ENCODE peak calls at places on chromosomes 1 and 21, in four cellular contexts. O is transverse colon, L is left ventricle myocardium inferior, K is lower lobe of right lung. W is an unnamed sample. For H3K4me1, the result is how much of the 10 kb centered on the place peaks cover.

GRCh38 chr21:16840549-16840948 is 672.3 kb upstream of the CXADR start:
- DNase-seq in O (no peak), L (no peak), K (no peak), W (no peak)

GRCh38 chr1:115330480-115331013 is 7.5 kb downstream of the NGF start:
- DNase-seq in O (no peak), L (no peak), K (no peak), W (no peak)

GRCh38 chr21:37737996-37738395 is 178.3 kb downstream of the KCNJ6 start:
- DNase-seq in O (no peak), L (no peak), K (no peak), W (no peak)

GRCh38 chr1:196980859-196981258 is 3.5 kb downstream of the CFHR5 start:
- DNase-seq in O (no peak), L (no peak), K (no peak), W (no peak)

GRCh38 chr1:2452583-2453315 is 23.3 kb upstream of the PLCH2 start:
- DNase-seq in O (no peak), L (no peak), K (no peak), W (no peak)

GRCh38 chr1:21816602-21817302 is 4.7 kb downstream of the LDLRAD2 start:
- DNase-seq in O (no peak), L (no peak), K (no peak), W (no peak)

GRCh38 chr1:33030575-33030974 is 6.1 kb downstream of the AK2 start:
- DNase-seq in O (no peak), L (no peak), K (no peak), W (no peak)

GRCh38 chr1:12121212-12122000 is 45.4 kb upstream of the TNFRSF1B start:
- DNase-seq in O (no peak), L (no peak), K (no peak), W (peak)

GRCh38 chr1:162904579-162904978 is 43.6 kb upstream of the CCDC190 start:
- DNase-seq in O (no peak), L (no peak), K (no peak), W (no peak)

GRCh38 chr21:40841524-40842196 is 5.3 kb downstream of the DSCAM start:
- DNase-seq in O (no peak), L (peak), K (peak), W (no peak)

GRCh38 chr1:17265162-17265561 is 16.3 kb downstream of the PADI3 start:
- DNase-seq in O (no peak), L (no peak), K (no peak), W (no peak)

GRCh38 chr1:188170935-188171334 is 1342.2 kb downstream of the PLA2G4A start:
- DNase-seq in O (no peak), L (no peak), K (no peak), W (no peak)

GRCh38 chr1:199272690-199273089 is 633.9 kb downstream of the PTPRC start:
- DNase-seq in O (no peak), L (no peak), K (peak), W (no peak)

GRCh38 chr1:86926886-86927285 is 12.5 kb downstream of the HS2ST1 start:
- DNase-seq in O (no peak), L (no peak), K (no peak), W (no peak)

GRCh38 chr1:42340093-42340492 is 5.1 kb upstream of the FOXJ3 start:
- DNase-seq in O (peak), L (no peak), K (no peak), W (peak)

GRCh38 chr1:211975152-211975941 is 60.0 kb downstream of the INTS7 start:
- DNase-seq in O (no peak), L (no peak), K (no peak), W (no peak)

GRCh38 chr1:117493906-117494305 is 111.9 kb upstream of the TENT5C start:
- DNase-seq in O (no peak), L (no peak), K (no peak), W (no peak)

GRCh38 chr1:205348559-205349477 is 7.9 kb downstream of the KLHDC8A start:
- DNase-seq in O (no peak), L (no peak), K (no peak), W (no peak)

GRCh38 chr1:59219926-59220325 is 77.0 kb upstream of the FGGY start:
- DNase-seq in O (no peak), L (no peak), K (no peak), W (no peak)

GRCh38 chr1:82788660-82789059 is 987.9 kb downstream of the ADGRL2 start:
- DNase-seq in O (no peak), L (no peak), K (no peak), W (no peak)

GRCh38 chr1:171753182-171753581 is 11.3 kb upstream of the VAMP4 start:
- DNase-seq in O (no peak), L (no peak), K (no peak), W (no peak)

GRCh38 chr1:6168947-6169586 is 11.1 kb downstream of the CHD5 start:
- DNase-seq in O (no peak), L (no peak), K (peak), W (no peak)

GRCh38 chr21:35350965-35351364 is 301.9 kb upstream of the RUNX1 start:
- DNase-seq in O (no peak), L (no peak), K (no peak), W (no peak)

GRCh38 chr1:186976700-186977099 is 148.0 kb downstream of the PLA2G4A start:
- DNase-seq in O (peak), L (no peak), K (no peak), W (no peak)

GRCh38 chr1:160308451-160309182 is 23.7 kb upstream of the PEX19 start:
- DNase-seq in O (no peak), L (no peak), K (no peak), W (no peak)

GRCh38 chr1:21869620-21870121 is 57.6 kb downstream of the LDLRAD2 start:
- DNase-seq in O (peak), L (peak), K (no peak), W (no peak)

GRCh38 chr1:207876129-207876528 is 34.8 kb downstream of the CD34 start:
- DNase-seq in O (no peak), L (no peak), K (no peak), W (no peak)

GRCh38 chr1:227561303-227561702 is 2.1 kb upstream of the ZNF678 start:
- DNase-seq in O (no peak), L (no peak), K (no peak), W (no peak)

GRCh38 chr1:115768549-115768948 is at the start of gene CASQ2:
- DNase-seq in O (no peak), L (peak), K (no peak), W (no peak)

GRCh38 chr1:63537940-63538339 is 14.6 kb downstream of the EFCAB7 start:
- DNase-seq in O (no peak), L (no peak), K (no peak), W (no peak)

GRCh38 chr1:156504062-156504813 is 3.7 kb upstream of the MEF2D start:
- DNase-seq in O (peak), L (no peak), K (no peak), W (no peak)
- H3K4me1 ChIP-seq in O (half or more), L (half or more), K (half or more), W (under half)

DNA sequence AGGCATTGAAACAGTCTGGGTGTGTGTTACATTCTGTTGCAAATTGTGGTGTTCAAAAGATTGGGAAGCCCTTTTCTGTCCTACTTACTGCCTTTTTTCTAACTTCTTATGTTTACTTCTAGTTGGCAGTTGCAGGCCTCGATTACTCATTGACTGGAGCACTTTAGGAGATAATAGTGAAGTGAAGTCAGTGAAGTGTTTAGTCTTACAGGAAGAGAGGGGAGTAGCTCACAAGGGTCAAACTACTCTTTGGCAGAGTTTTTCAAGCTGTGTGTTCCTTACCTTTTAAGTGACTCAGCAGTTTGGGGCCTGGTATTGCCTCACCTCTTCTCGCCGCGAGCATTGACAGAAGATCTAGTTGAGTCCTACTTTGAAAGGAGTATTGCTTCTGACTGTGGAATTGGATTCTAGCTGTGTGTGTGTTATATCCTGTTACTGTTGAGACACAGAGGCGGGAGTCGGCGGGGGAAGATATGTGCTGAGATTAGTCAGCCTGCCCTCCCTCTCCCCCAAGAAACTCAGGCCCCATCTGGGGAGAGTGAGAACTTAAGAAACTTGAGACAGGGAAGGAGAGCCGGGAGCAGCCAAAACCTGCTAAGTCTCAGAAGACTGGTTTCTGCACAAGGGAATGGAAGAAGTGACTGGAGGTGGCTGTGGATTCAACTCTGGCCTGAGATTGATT is 19.3 kb downstream of the AHCYL1 start:
- DNase-seq in O (peak), L (peak), K (peak), W (peak)
- H3K4me3 ChIP-seq in O (no peak), L (peak), K (peak), W (no peak)

GRCh38 chr1:89598450-89599331 is 34.2 kb upstream of the LRRC8C start:
- DNase-seq in O (no peak), L (no peak), K (no peak), W (no peak)
- TF ChIP-seq CTCF in O (peak), L (peak), K (peak), W (peak)

GRCh38 chr1:8945568-8945967 is at the start of gene CA6:
- DNase-seq in O (no peak), L (no peak), K (no peak), W (no peak)
- H3K4me1 ChIP-seq in O (under half), L (under half), K (under half), W (under half)

GRCh38 chr1:215637041-215637573 is 70.0 kb downstream of the KCTD3 start:
- DNase-seq in O (peak), L (no peak), K (no peak), W (no peak)

GRCh38 chr1:215631489-215631888 is 64.4 kb downstream of the KCTD3 start:
- DNase-seq in O (no peak), L (no peak), K (no peak), W (no peak)

GRCh38 chr1:215635827-215636226 is 68.7 kb downstream of the KCTD3 start:
- DNase-seq in O (peak), L (no peak), K (no peak), W (peak)

GRCh38 chr1:215640429-215641148 is 73.5 kb downstream of the KCTD3 start:
- DNase-seq in O (no peak), L (no peak), K (no peak), W (no peak)

DNA sequence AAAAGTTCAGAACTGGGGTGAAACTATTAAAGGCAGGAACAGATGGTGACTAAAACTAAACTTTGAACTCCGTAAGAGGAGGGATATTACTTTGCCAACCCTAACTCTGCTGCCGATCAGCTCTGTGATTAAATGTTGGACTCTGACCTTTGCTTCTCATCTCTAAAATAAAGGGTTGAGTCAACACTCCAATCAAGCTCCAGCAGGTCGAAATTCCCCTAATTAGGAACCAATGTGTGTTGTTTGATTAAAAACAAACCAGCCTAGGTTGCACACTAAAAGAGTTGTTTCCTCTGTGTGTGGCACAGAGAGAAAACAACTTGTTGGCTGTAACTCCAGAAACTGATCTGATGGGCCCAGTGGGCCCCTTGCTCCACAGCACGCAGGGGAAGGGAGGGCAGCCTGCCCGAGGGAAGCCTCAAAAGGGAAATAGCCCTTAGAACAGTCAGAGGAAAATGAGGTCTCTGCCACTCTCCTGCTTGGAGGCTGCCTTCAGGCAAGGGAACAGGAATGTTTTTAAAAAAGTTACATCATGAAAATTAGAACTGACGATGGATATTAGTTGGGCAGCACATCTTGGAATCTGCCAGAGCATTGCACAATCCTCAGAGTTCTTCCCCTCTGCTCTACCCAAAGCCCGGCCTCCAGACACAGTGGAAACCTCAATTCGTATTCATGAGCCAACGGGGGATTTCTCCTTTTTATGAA is 69.3 kb downstream of the KCTD3 start:
- DNase-seq in O (peak), L (no peak), K (no peak), W (peak)
- H3K4me3 ChIP-seq in O (no peak), L (no peak), K (peak), W (no peak)

GRCh38 chr1:176119549-176119948 is 87.5 kb downstream of the COP1 start:
- DNase-seq in O (no peak), L (no peak), K (no peak), W (no peak)
- TF ChIP-seq CTCF in O (no peak), L (peak), K (no peak), W (no peak)

DNA sequence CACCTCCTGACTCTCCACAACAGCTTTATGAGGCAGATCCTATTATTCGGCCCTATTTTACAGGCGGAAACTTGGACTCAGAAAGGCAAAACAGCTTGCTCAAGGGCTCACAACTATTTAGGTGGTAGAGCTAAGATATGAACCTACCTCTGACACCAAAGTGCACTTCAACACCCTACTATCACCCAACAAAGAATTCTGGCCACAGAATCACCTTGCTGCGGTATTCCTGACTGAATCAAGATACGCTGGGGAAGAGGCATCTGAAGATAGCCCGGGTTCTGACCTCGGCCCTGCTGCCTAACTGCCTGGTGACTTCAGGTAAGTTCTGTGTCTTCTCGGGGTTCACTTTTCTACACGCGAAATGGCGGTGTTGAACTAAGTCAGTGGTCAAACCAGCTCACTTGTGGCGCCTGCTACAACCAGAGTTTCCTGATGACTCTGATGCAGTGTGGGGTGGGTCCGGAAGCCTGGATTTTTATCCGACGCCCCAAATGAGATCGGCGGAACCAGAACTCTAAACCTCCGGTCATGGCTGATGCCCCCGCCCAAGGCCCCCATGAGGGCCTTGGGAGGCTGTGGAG is 608 bp downstream of the PEF1 start:
- DNase-seq in O (no peak), L (no peak), K (no peak), W (no peak)
- H3K4me1 ChIP-seq in O (under half), L (half or more), K (half or more), W (under half)

W was measured in mucosa of descending colon.